ENCODE peak calls at places on chromosomes 13 and 19, in eight cellular contexts. One of them, this sample, is unnamed.

GRCh38 chr19:29337029-29337428 is 124.1 kb upstream of the UQCRFS1 start:
- DNase-seq in fibroblast of the aortic adventitia: no peak
- DNase-seq in cardiac muscle cell: no peak
- DNase-seq in T-cell: no peak
- DNase-seq in foreskin fibroblast: no peak
- DNase-seq in Calu3: no peak
- DNase-seq in stimulated activated CD4-positive, alpha-beta T cell treated with anti-CD3 and anti-CD28 coated beads, Interleukin-1b, Interleukin-23, amount 100 ng/mL, for 4 hours: no peak
- DNase-seq in ELR: no peak
- DNase-seq in this sample: no peak

GRCh38 chr19:1856345-1856697 is 7.1 kb downstream of the KLF16 start:
- DNase-seq in foreskin fibroblast: no peak
- DNase-seq in ELR: no peak
- DNase-seq in fibroblast of the aortic adventitia: no peak
- DNase-seq in cardiac muscle cell: no peak
- DNase-seq in Calu3: no peak
- DNase-seq in stimulated activated CD4-positive, alpha-beta T cell treated with anti-CD3 and anti-CD28 coated beads, Interleukin-1b, Interleukin-23, amount 100 ng/mL, for 4 hours: no peak
- DNase-seq in T-cell: no peak
- DNase-seq in this sample: no peak

GRCh38 chr19:21221653-21222052 is 79.8 kb downstream of the ZNF431 start:
- DNase-seq in foreskin fibroblast: no peak
- DNase-seq in cardiac muscle cell: no peak
- DNase-seq in ELR: peak
- DNase-seq in Calu3: no peak
- DNase-seq in stimulated activated CD4-positive, alpha-beta T cell treated with anti-CD3 and anti-CD28 coated beads, Interleukin-1b, Interleukin-23, amount 100 ng/mL, for 4 hours: no peak
- DNase-seq in T-cell: no peak
- DNase-seq in fibroblast of the aortic adventitia: no peak
- DNase-seq in this sample: no peak

GRCh38 chr19:13627531-13627930 is 121.3 kb upstream of the CACNA1A start:
- DNase-seq in fibroblast of the aortic adventitia: no peak
- DNase-seq in foreskin fibroblast: no peak
- DNase-seq in cardiac muscle cell: no peak
- DNase-seq in T-cell: no peak
- DNase-seq in Calu3: no peak
- DNase-seq in stimulated activated CD4-positive, alpha-beta T cell treated with anti-CD3 and anti-CD28 coated beads, Interleukin-1b, Interleukin-23, amount 100 ng/mL, for 4 hours: no peak
- DNase-seq in ELR: no peak
- DNase-seq in this sample: no peak

GRCh38 chr13:34678154-34678553 is 263.9 kb upstream of the NBEA start:
- DNase-seq in fibroblast of the aortic adventitia: peak
- DNase-seq in cardiac muscle cell: peak
- DNase-seq in ELR: peak
- DNase-seq in stimulated activated CD4-positive, alpha-beta T cell treated with anti-CD3 and anti-CD28 coated beads, Interleukin-1b, Interleukin-23, amount 100 ng/mL, for 4 hours: no peak
- DNase-seq in foreskin fibroblast: peak
- DNase-seq in Calu3: no peak
- DNase-seq in T-cell: no peak
- DNase-seq in this sample: no peak

GRCh38 chr19:44603201-44603945 is 10.0 kb upstream of the IGSF23 start:
- DNase-seq in cardiac muscle cell: peak
- DNase-seq in stimulated activated CD4-positive, alpha-beta T cell treated with anti-CD3 and anti-CD28 coated beads, Interleukin-1b, Interleukin-23, amount 100 ng/mL, for 4 hours: no peak
- DNase-seq in ELR: peak
- DNase-seq in foreskin fibroblast: peak
- DNase-seq in fibroblast of the aortic adventitia: peak
- DNase-seq in Calu3: no peak
- DNase-seq in T-cell: no peak
- DNase-seq in this sample: no peak

GRCh38 chr13:106143930-106144709 is 391.3 kb downstream of the EFNB2 start:
- DNase-seq in foreskin fibroblast: no peak
- DNase-seq in T-cell: no peak
- DNase-seq in cardiac muscle cell: no peak
- DNase-seq in ELR: no peak
- DNase-seq in stimulated activated CD4-positive, alpha-beta T cell treated with anti-CD3 and anti-CD28 coated beads, Interleukin-1b, Interleukin-23, amount 100 ng/mL, for 4 hours: no peak
- DNase-seq in fibroblast of the aortic adventitia: no peak
- DNase-seq in Calu3: peak
- DNase-seq in this sample: peak

GRCh38 chr19:3176715-3177501 is 1.7 kb upstream of the S1PR4 start:
- DNase-seq in stimulated activated CD4-positive, alpha-beta T cell treated with anti-CD3 and anti-CD28 coated beads, Interleukin-1b, Interleukin-23, amount 100 ng/mL, for 4 hours: peak
- DNase-seq in T-cell: peak
- DNase-seq in Calu3: peak
- DNase-seq in fibroblast of the aortic adventitia: peak
- DNase-seq in cardiac muscle cell: no peak
- DNase-seq in foreskin fibroblast: peak
- DNase-seq in ELR: peak
- DNase-seq in this sample: peak

GRCh38 chr13:112056739-112057433 is 10.1 kb upstream of the SOX1 start:
- DNase-seq in Calu3: no peak
- DNase-seq in foreskin fibroblast: no peak
- DNase-seq in ELR: no peak
- DNase-seq in stimulated activated CD4-positive, alpha-beta T cell treated with anti-CD3 and anti-CD28 coated beads, Interleukin-1b, Interleukin-23, amount 100 ng/mL, for 4 hours: no peak
- DNase-seq in cardiac muscle cell: no peak
- DNase-seq in fibroblast of the aortic adventitia: no peak
- DNase-seq in T-cell: no peak
- DNase-seq in this sample: no peak

GRCh38 chr19:38666662-38667448 is 19.4 kb downstream of the ACTN4 start:
- DNase-seq in foreskin fibroblast: peak
- DNase-seq in stimulated activated CD4-positive, alpha-beta T cell treated with anti-CD3 and anti-CD28 coated beads, Interleukin-1b, Interleukin-23, amount 100 ng/mL, for 4 hours: no peak
- DNase-seq in fibroblast of the aortic adventitia: peak
- DNase-seq in T-cell: no peak
- DNase-seq in Calu3: peak
- DNase-seq in cardiac muscle cell: peak
- DNase-seq in ELR: peak
- DNase-seq in this sample: no peak

GRCh38 chr19:40217027-40217810 is 965 bp downstream of the TTC9B start:
- DNase-seq in fibroblast of the aortic adventitia: no peak
- DNase-seq in ELR: no peak
- DNase-seq in cardiac muscle cell: no peak
- DNase-seq in T-cell: no peak
- DNase-seq in foreskin fibroblast: no peak
- DNase-seq in stimulated activated CD4-positive, alpha-beta T cell treated with anti-CD3 and anti-CD28 coated beads, Interleukin-1b, Interleukin-23, amount 100 ng/mL, for 4 hours: no peak
- DNase-seq in Calu3: peak
- DNase-seq in this sample: peak

GRCh38 chr13:54133721-54134120 is 1105.1 kb downstream of the OLFM4 start:
- DNase-seq in fibroblast of the aortic adventitia: no peak
- DNase-seq in Calu3: no peak
- DNase-seq in cardiac muscle cell: no peak
- DNase-seq in foreskin fibroblast: no peak
- DNase-seq in stimulated activated CD4-positive, alpha-beta T cell treated with anti-CD3 and anti-CD28 coated beads, Interleukin-1b, Interleukin-23, amount 100 ng/mL, for 4 hours: no peak
- DNase-seq in T-cell: no peak
- DNase-seq in ELR: no peak
- DNase-seq in this sample: no peak

GRCh38 chr19:35211545-35212230 is 16.9 kb downstream of the FAM187B start:
- DNase-seq in cardiac muscle cell: no peak
- DNase-seq in foreskin fibroblast: no peak
- DNase-seq in fibroblast of the aortic adventitia: no peak
- DNase-seq in ELR: no peak
- DNase-seq in Calu3: no peak
- DNase-seq in T-cell: peak
- DNase-seq in stimulated activated CD4-positive, alpha-beta T cell treated with anti-CD3 and anti-CD28 coated beads, Interleukin-1b, Interleukin-23, amount 100 ng/mL, for 4 hours: no peak
- DNase-seq in this sample: no peak

GRCh38 chr13:63942372-63942771 is 2526.7 kb upstream of the PCDH20 start:
- DNase-seq in fibroblast of the aortic adventitia: peak
- DNase-seq in T-cell: no peak
- DNase-seq in Calu3: no peak
- DNase-seq in stimulated activated CD4-positive, alpha-beta T cell treated with anti-CD3 and anti-CD28 coated beads, Interleukin-1b, Interleukin-23, amount 100 ng/mL, for 4 hours: no peak
- DNase-seq in cardiac muscle cell: no peak
- DNase-seq in ELR: peak
- DNase-seq in foreskin fibroblast: peak
- DNase-seq in this sample: no peak

GRCh38 chr19:55958356-55958755 is 10.7 kb downstream of the NLRP8 start:
- DNase-seq in fibroblast of the aortic adventitia: no peak
- DNase-seq in foreskin fibroblast: no peak
- DNase-seq in T-cell: no peak
- DNase-seq in cardiac muscle cell: no peak
- DNase-seq in ELR: peak
- DNase-seq in stimulated activated CD4-positive, alpha-beta T cell treated with anti-CD3 and anti-CD28 coated beads, Interleukin-1b, Interleukin-23, amount 100 ng/mL, for 4 hours: no peak
- DNase-seq in Calu3: no peak
- DNase-seq in this sample: no peak

GRCh38 chr19:40907968-40908735 is 26.1 kb upstream of the CYP2A7 start:
- DNase-seq in fibroblast of the aortic adventitia: no peak
- DNase-seq in ELR: no peak
- DNase-seq in stimulated activated CD4-positive, alpha-beta T cell treated with anti-CD3 and anti-CD28 coated beads, Interleukin-1b, Interleukin-23, amount 100 ng/mL, for 4 hours: peak
- DNase-seq in T-cell: peak
- DNase-seq in foreskin fibroblast: no peak
- DNase-seq in cardiac muscle cell: no peak
- DNase-seq in Calu3: no peak
- DNase-seq in this sample: no peak